ENCODE peak calls at places on chromosomes 3 and 15, in seven cellular contexts. C is IMR-90, L is H9, I is SK-N-SH, V is DND-41, Y is PC-9, D is astrocyte. N is an unnamed sample. For H3K4me1, the result is how much of the 10 kb centered on the place peaks cover.

GRCh38 chr3:12401208-12401607 is 83.1 kb upstream of the TSEN2 start:
- DNase-seq in C (no peak), L (no peak), I (no peak), V (no peak), Y (no peak), D (no peak), N (no peak)

GRCh38 chr3:10173926-10174435 is 9.3 kb downstream of the IRAK2 start:
- DNase-seq in C (peak), L (no peak), I (no peak), V (no peak), Y (peak), D (peak), N (peak)

GRCh38 chr15:90078965-90079364 is 23.3 kb downstream of the IDH2 start:
- DNase-seq in C (no peak), L (no peak), I (no peak), V (no peak), Y (no peak), D (no peak), N (no peak)

GRCh38 chr15:94327356-94327936 is 96.1 kb downstream of the MCTP2 start:
- DNase-seq in C (peak), L (no peak), I (peak), V (no peak), Y (peak), D (no peak), N (peak)

GRCh38 chr3:107064445-107065060 is 312.7 kb upstream of the CCDC54 start:
- DNase-seq in C (peak), L (peak), I (peak), V (peak), Y (peak), D (peak), N (peak)

GRCh38 chr15:82139823-82140268 is 94.0 kb upstream of the MEX3B start:
- DNase-seq in C (peak), L (no peak), I (peak), V (no peak), Y (no peak), D (peak), N (peak)

GRCh38 chr3:11495948-11496557 is 147.7 kb downstream of the VGLL4 start:
- DNase-seq in C (no peak), L (peak), I (no peak), V (no peak), Y (no peak), D (peak), N (no peak)

GRCh38 chr3:139124197-139124596 is 79.5 kb upstream of the PRR23C start:
- DNase-seq in C (no peak), L (no peak), I (no peak), V (no peak), Y (no peak), D (no peak), N (no peak)

GRCh38 chr3:37329465-37329864 is 155.1 kb upstream of the LRRFIP2 start:
- DNase-seq in C (no peak), L (no peak), I (peak), V (no peak), Y (no peak), D (no peak), N (no peak)

GRCh38 chr3:134660046-134660441 is 9.2 kb upstream of the KY start:
- DNase-seq in C (no peak), L (peak), I (no peak), V (no peak), Y (no peak), D (no peak), N (no peak)

GRCh38 chr3:169966951-169967915 is 626 bp downstream of the SEC62 start:
- DNase-seq in C (peak), L (no peak), I (peak), V (peak), Y (peak), D (peak), N (peak)

GRCh38 chr3:39216176-39216790 is 23.9 kb upstream of the XIRP1 start:
- DNase-seq in C (no peak), L (no peak), I (no peak), V (no peak), Y (no peak), D (no peak), N (no peak)

GRCh38 chr3:196969001-196969659 is 497 bp upstream of the PIGZ start:
- DNase-seq in C (no peak), L (no peak), I (peak), V (peak), Y (peak), D (no peak), N (peak)

GRCh38 chr3:17175187-17175839 is 290.6 kb downstream of the PLCL2 start:
- DNase-seq in C (peak), L (no peak), I (no peak), V (no peak), Y (no peak), D (peak), N (peak)

GRCh38 chr15:31023841-31024240 is 32.4 kb upstream of the MTMR10 start:
- DNase-seq in C (peak), L (no peak), I (no peak), V (no peak), Y (no peak), D (peak), N (peak)

GRCh38 chr3:57160046-57160730 is 5.0 kb downstream of the IL17RD start:
- DNase-seq in C (no peak), L (peak), I (no peak), V (no peak), Y (no peak), D (no peak), N (no peak)

GRCh38 chr15:31295660-31296059 is 31.0 kb upstream of the KLF13 start:
- DNase-seq in C (no peak), L (no peak), I (peak), V (peak), Y (no peak), D (no peak), N (no peak)

GRCh38 chr3:172217877-172218276 is 178.5 kb downstream of the FNDC3B start:
- DNase-seq in C (peak), L (no peak), I (no peak), V (no peak), Y (no peak), D (peak), N (no peak)

GRCh38 chr3:42012378-42012934 is 50.6 kb upstream of the ULK4 start:
- DNase-seq in C (no peak), L (no peak), I (no peak), V (no peak), Y (no peak), D (no peak), N (no peak)

GRCh38 chr3:144363856-144364255 is 392.2 kb downstream of the DIPK2A start:
- DNase-seq in C (no peak), L (no peak), I (no peak), V (no peak), Y (no peak), D (no peak), N (no peak)

GRCh38 chr3:13047296-13048165 is 25.7 kb downstream of the IQSEC1 start:
- DNase-seq in C (no peak), L (no peak), I (no peak), V (no peak), Y (no peak), D (no peak), N (no peak)

GRCh38 chr3:32937331-32937730 is 14.1 kb upstream of the CCR4 start:
- DNase-seq in C (no peak), L (peak), I (no peak), V (no peak), Y (no peak), D (no peak), N (no peak)

GRCh38 chr15:92029104-92029466 is 175.6 kb downstream of the SLCO3A1 start:
- DNase-seq in C (no peak), L (no peak), I (no peak), V (no peak), Y (no peak), D (no peak), N (no peak)

GRCh38 chr15:57732526-57733331 is 26.2 kb downstream of the POLR2M start:
- DNase-seq in C (peak), L (peak), I (peak), V (peak), Y (peak), D (peak), N (peak)

GRCh38 chr3:4355401-4356224 is 52.4 kb downstream of the SETMAR start:
- DNase-seq in C (no peak), L (no peak), I (peak), V (no peak), Y (no peak), D (no peak), N (no peak)

GRCh38 chr15:53522878-53523455 is 236.5 kb downstream of the WDR72 start:
- DNase-seq in C (no peak), L (no peak), I (no peak), V (no peak), Y (no peak), D (no peak), N (peak)

GRCh38 chr3:105304487-105304886 is 62.2 kb upstream of the ALCAM start:
- DNase-seq in C (peak), L (no peak), I (no peak), V (no peak), Y (no peak), D (peak), N (peak)

GRCh38 chr15:87747106-87747505 is 509.4 kb downstream of the NTRK3 start:
- DNase-seq in C (no peak), L (no peak), I (no peak), V (no peak), Y (no peak), D (no peak), N (no peak)

DNA sequence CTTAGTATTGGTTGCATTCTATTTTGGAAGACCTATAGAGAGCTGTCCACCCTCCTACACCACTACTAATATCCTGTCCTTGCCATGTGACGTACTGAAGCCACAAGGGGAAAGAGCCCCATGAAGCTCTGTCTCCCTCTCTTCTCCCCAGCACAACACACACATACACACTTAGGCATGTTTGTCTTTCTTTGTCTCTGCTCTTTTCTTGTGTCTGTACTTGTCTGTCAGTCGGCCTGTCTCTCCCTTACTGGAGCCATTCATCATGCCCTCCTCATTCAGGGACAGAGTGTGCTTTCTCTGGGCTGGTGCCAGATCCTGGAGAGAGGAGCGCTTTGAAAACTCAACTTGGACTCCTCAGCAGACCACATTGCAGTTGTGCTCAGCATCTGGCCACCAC is 47.6 kb downstream of the PSMD6 start:
- DNase-seq in C (no peak), L (no peak), I (no peak), V (no peak), Y (no peak), D (peak), N (peak)
- H2AFZ ChIP-seq in C (no peak), L (no peak), I (no peak), V (no peak), Y (no peak), D (no peak), N (no peak)

GRCh38 chr3:58334013-58334321 is 1.3 kb downstream of the PXK start:
- DNase-seq in C (no peak), L (no peak), I (no peak), V (no peak), Y (no peak), D (no peak), N (no peak)

GRCh38 chr3:58331593-58332152 is 1.0 kb upstream of the PXK start:
- DNase-seq in C (no peak), L (no peak), I (no peak), V (no peak), Y (no peak), D (no peak), N (no peak)

GRCh38 chr3:58333206-58334012 is 717 bp downstream of the PXK start:
- DNase-seq in C (no peak), L (peak), I (peak), V (peak), Y (peak), D (no peak), N (no peak)

GRCh38 chr3:58329922-58330413 is 2.7 kb upstream of the PXK start:
- DNase-seq in C (no peak), L (no peak), I (no peak), V (no peak), Y (no peak), D (no peak), N (no peak)

GRCh38 chr3:58332575-58333179 is at the start of gene PXK:
- DNase-seq in C (peak), L (peak), I (peak), V (peak), Y (peak), D (peak), N (peak)
- TF ChIP-seq CTCF in C (peak), L (no peak), I (peak), V (peak), Y (no peak), D (no peak), N (no peak)

GRCh38 chr3:191350389-191351090 is 20.2 kb upstream of the UTS2B start:
- DNase-seq in C (peak), L (no peak), I (no peak), V (no peak), Y (no peak), D (no peak), N (no peak)
- H3K4me1 ChIP-seq in C (under half), L (under half), I (under half), V (under half), Y (under half), D (under half), N (under half)

DNA sequence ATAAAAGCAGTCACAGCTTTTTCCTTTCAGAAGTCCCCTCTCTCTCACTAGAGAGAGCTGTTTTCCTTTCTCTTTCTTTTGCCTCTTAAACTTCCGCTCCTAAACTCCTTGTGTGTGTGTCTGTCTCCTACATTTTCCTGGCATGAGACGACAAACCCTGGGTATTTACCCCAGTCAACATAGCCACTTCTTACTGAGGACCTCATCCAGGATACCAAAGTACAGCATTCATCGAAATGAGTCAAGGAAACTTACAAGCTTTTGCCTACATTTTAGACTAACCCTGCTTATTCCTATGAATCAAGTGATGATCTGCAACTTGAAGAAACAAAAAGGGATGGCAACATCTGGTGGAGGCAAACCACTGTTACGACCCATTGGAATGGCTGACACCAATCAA is 16.7 kb downstream of the PATL2 start:
- DNase-seq in C (peak), L (no peak), I (no peak), V (no peak), Y (no peak), D (no peak), N (no peak)
- H2AFZ ChIP-seq in C (no peak), L (no peak), I (no peak), V (no peak), Y (no peak), D (no peak), N (no peak)

GRCh38 chr3:124486324-124486723 is 243.9 kb upstream of the UMPS start:
- DNase-seq in C (no peak), L (no peak), I (no peak), V (no peak), Y (no peak), D (no peak), N (no peak)
- TF ChIP-seq CTCF in C (peak), L (peak), I (peak), V (no peak), Y (no peak), D (no peak), N (peak)

N was measured in mammary epithelial cell.